ENCODE peak calls at places on chromosome 2, in seven cellular contexts. N is K562, E is uterus, P is Peyer's patch, I is A549, B is spleen, T is stomach. J is an unnamed sample.
A peak's percentile ranks its signal among the peaks of the same experiment; 100 is the strongest.

GRCh38 chr2:28997847-28998735 is 17.0 kb downstream of the TOGARAM2 start:
- DNase-seq in N (no peak), E (no peak), P (no peak), I (no peak), B (peak; percentile 59), T (no peak), J (no peak)

GRCh38 chr2:221758076-221758475 is 186.0 kb upstream of the EPHA4 start:
- DNase-seq in N (no peak), E (no peak), P (no peak), I (no peak), B (no peak), T (no peak), J (no peak)

GRCh38 chr2:28664120-28664842 is 87.3 kb upstream of the PPP1CB start:
- DNase-seq in N (no peak), E (peak; percentile 85), P (peak; percentile 66), I (no peak), B (no peak), T (peak; percentile 64), J (no peak)

GRCh38 chr2:239068411-239068810 is 220.5 kb downstream of the TWIST2 start:
- DNase-seq in N (no peak), E (no peak), P (no peak), I (no peak), B (no peak), T (no peak), J (no peak)

GRCh38 chr2:229051798-229052197 is 219.3 kb downstream of the PID1 start:
- DNase-seq in N (no peak), E (no peak), P (no peak), I (no peak), B (no peak), T (no peak), J (no peak)

GRCh38 chr2:71466301-71467179 is 13.2 kb downstream of the DYSF start:
- DNase-seq in N (no peak), E (no peak), P (no peak), I (peak; percentile 41), B (peak; percentile 86), T (no peak), J (peak; percentile 79)

GRCh38 chr2:239727776-239728600 is 297.2 kb downstream of the NDUFA10 start:
- DNase-seq in N (no peak), E (no peak), P (peak; percentile 40), I (no peak), B (peak; percentile 68), T (no peak), J (peak; percentile 35)

GRCh38 chr2:18792226-18792629 is 202.9 kb upstream of the NT5C1B start:
- DNase-seq in N (no peak), E (peak; percentile 23), P (no peak), I (no peak), B (no peak), T (no peak), J (no peak)

GRCh38 chr2:216201687-216202306 is 92.6 kb downstream of the XRCC5 start:
- DNase-seq in N (no peak), E (no peak), P (no peak), I (no peak), B (no peak), T (no peak), J (no peak)

GRCh38 chr2:151716721-151717120 is 17.6 kb downstream of the NEB start:
- DNase-seq in N (no peak), E (no peak), P (no peak), I (no peak), B (no peak), T (no peak), J (no peak)

GRCh38 chr2:181140414-181140813 is 160.0 kb downstream of the UBE2E3 start:
- DNase-seq in N (no peak), E (no peak), P (no peak), I (no peak), B (no peak), T (no peak), J (no peak)

GRCh38 chr2:230793573-230794359 is 71.0 kb upstream of the ITM2C start:
- DNase-seq in N (no peak), E (peak; percentile 77), P (no peak), I (peak; percentile 69), B (peak; percentile 74), T (peak; percentile 70), J (peak; percentile 71)

GRCh38 chr2:71882949-71883472 is 264.7 kb downstream of the CYP26B1 start:
- DNase-seq in N (peak; percentile 93), E (peak; percentile 54), P (no peak), I (peak; percentile 79), B (peak; percentile 88), T (peak; percentile 46), J (peak; percentile 87)

DNA sequence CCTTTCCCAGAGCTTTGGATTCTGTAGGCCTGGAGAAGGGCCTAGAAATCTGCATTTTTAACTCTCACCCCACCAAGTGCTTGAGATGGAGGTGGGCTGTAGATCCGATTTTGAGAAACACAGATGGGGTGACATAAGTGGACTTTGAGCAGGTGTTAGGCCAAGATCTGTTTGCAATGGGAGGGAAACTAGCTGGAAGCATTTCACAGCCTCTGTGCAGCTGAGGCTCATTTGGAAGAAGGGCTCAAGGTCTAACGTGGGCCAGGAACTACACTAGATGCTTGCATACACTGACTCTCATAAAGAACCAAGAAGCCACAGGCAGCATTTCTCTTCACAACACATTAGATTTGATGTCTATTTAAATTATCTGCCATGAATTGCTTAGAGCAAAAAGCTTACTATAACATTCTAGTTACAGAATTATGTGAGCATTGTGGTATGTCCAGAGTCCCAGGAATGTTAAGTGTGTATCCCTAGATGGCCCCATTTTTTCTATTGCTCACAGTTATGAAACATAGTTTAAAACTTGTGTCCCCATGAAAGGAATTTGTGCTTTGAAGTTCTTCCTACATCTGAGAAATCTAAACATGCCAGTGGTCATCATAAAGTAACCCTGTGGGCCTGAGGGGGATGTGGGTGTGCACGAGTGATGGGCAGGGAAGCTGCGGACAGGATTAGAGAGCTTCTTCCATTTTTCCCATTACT is 77.2 kb downstream of the CD28 start:
- DNase-seq in N (no peak), E (no peak), P (no peak), I (no peak), B (no peak), T (no peak), J (no peak)
- TF ChIP-seq POLR2A in N (no peak), E (no peak), P (no peak), I (no peak), B (no peak), T (no peak), J (no peak)

DNA sequence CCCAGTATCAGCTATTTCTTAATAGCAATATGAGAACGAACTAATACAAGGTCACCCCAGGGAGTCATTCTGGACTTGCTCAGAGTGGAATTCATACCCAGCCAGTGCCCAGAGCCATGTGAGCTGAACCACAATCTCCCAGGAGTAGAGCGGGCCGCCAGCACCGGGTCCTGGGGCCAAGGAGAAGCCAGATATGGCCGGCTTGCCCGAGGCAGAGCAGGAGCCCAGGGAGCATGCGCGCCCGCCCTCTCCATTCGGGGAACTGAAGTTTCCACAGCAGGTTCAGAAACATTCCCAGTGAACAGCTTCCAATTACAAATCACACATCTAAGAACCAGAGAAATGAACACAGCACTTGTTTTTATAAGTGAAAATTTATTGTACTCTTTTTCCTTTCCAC is 37.5 kb downstream of the EIPR1 start:
- DNase-seq in N (no peak), E (no peak), P (no peak), I (no peak), B (no peak), T (no peak), J (no peak)
- H3K4me3 ChIP-seq in N (no peak overlapping the region), E (no peak overlapping the region), P (no peak overlapping the region), I (no peak overlapping the region), B (no peak overlapping the region), T (no peak overlapping the region), J (no peak overlapping the region)

GRCh38 chr2:198476007-198476406 is 671.6 kb downstream of the PLCL1 start:
- DNase-seq in N (no peak), E (no peak), P (no peak), I (no peak), B (no peak), T (no peak), J (no peak)

GRCh38 chr2:198465970-198466369 is 661.6 kb downstream of the PLCL1 start:
- DNase-seq in N (no peak), E (no peak), P (no peak), I (no peak), B (no peak), T (no peak), J (no peak)

GRCh38 chr2:198471291-198471690 is 666.9 kb downstream of the PLCL1 start:
- DNase-seq in N (no peak), E (no peak), P (no peak), I (no peak), B (no peak), T (no peak), J (no peak)
- TF ChIP-seq CTCF in N (no peak), E (no peak), P (no peak), I (no peak), B (no peak), T (no peak), J (no peak)

GRCh38 chr2:202037086-202037485 is 3.4 kb downstream of the FZD7 start:
- DNase-seq in N (no peak), E (no peak), P (no peak), I (no peak), B (no peak), T (no peak), J (no peak)
- TF ChIP-seq POLR2A in N (no peak), E (no peak), P (no peak), I (no peak), B (no peak), T (no peak), J (no peak)

DNA sequence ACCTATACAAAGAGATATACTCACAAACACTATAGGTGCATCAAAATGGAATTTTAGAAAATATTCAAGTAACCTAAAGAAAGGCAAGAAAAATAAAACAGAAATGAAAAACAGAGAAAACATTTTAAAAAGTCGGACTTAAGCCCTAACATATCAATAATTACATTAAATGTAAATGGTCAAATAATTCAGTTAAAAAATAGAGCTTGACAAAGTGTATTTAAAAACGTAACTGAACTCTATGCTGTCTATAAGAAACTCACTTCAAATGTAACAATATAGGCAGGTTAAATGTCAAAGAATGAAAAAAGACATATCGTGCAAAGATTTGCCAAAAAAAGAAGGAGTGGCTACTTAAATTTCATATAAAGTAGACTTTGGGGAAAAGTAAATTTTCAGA is 163.9 kb downstream of the ACOXL start:
- DNase-seq in N (no peak), E (no peak), P (no peak), I (no peak), B (no peak), T (no peak), J (no peak)
- H3K4me3 ChIP-seq in N (no peak overlapping the region), E (no peak overlapping the region), P (no peak overlapping the region), I (no peak overlapping the region), B (no peak overlapping the region), T (no peak overlapping the region), J (no peak overlapping the region)

GRCh38 chr2:161008311-161008710 is 151.9 kb upstream of the TANK start:
- DNase-seq in N (no peak), E (no peak), P (no peak), I (no peak), B (no peak), T (no peak), J (no peak)

GRCh38 chr2:161005170-161005569 is 155.1 kb upstream of the TANK start:
- DNase-seq in N (no peak), E (no peak), P (no peak), I (no peak), B (no peak), T (no peak), J (no peak)

GRCh38 chr2:161004379-161004778 is 155.8 kb upstream of the TANK start:
- DNase-seq in N (no peak), E (no peak), P (no peak), I (peak; percentile 24), B (no peak), T (no peak), J (no peak)
- TF ChIP-seq CTCF in N (no peak), E (no peak), P (no peak), I (peak; percentile 47), B (no peak), T (no peak), J (peak; percentile 22)

J was measured in heart left ventricle.